ENCODE peak calls at places on chromosomes 16 and 17, in eight cellular contexts. W is A549, J is AG04450, B is ascending aorta, A is retinal pigment epithelial cell, E is Calu3, T is cardiac fibroblast, R is progenitor cell of endocrine pancreas. F is an unnamed sample.

GRCh38 chr17:75250009-75250471 is 11.4 kb downstream of the GGA3 start:
- DNase-seq in W (no peak), J (no peak), B (no peak), A (no peak), E (peak; percentile 37), T (peak; percentile 69), R (no peak), F (peak; percentile 82)

GRCh38 chr17:6507535-6507934 is 48.8 kb downstream of the PITPNM3 start:
- DNase-seq in W (peak; percentile 92), J (peak; percentile 47), B (no peak), A (peak; percentile 48), E (peak; percentile 64), T (peak; percentile 88), R (no peak), F (no peak)

GRCh38 chr17:1122681-1123396 is 56.9 kb downstream of the ABR start:
- DNase-seq in W (peak; percentile 91), J (peak; percentile 23), B (no peak), A (no peak), E (peak; percentile 88), T (peak; percentile 81), R (peak; percentile 74), F (peak; percentile 92)

GRCh38 chr16:19771796-19772195 is 53.7 kb downstream of the IQCK start:
- DNase-seq in W (no peak), J (no peak), B (no peak), A (no peak), E (no peak), T (no peak), R (no peak), F (no peak)

GRCh38 chr17:71494456-71494855 is 626.4 kb upstream of the SOX9 start:
- DNase-seq in W (no peak), J (no peak), B (no peak), A (peak; percentile 48), E (no peak), T (no peak), R (no peak), F (no peak)

GRCh38 chr17:45190503-45191282 is 29.0 kb downstream of the HEXIM2 start:
- DNase-seq in W (no peak), J (no peak), B (no peak), A (no peak), E (peak; percentile 28), T (no peak), R (no peak), F (no peak)

GRCh38 chr16:85149776-85150175 is 37.5 kb upstream of the CIBAR2 start:
- DNase-seq in W (no peak), J (no peak), B (no peak), A (no peak), E (no peak), T (no peak), R (no peak), F (no peak)

GRCh38 chr16:29806641-29807425 is 504 bp downstream of the MAZ start:
- DNase-seq in W (no peak), J (no peak), B (no peak), A (no peak), E (peak; percentile 75), T (no peak), R (no peak), F (no peak)

GRCh38 chr17:82978765-82979349 is 100.6 kb upstream of the METRNL start:
- DNase-seq in W (no peak), J (no peak), B (no peak), A (no peak), E (no peak), T (no peak), R (no peak), F (peak; percentile 77)

GRCh38 chr17:78999056-78999768 is 10.4 kb downstream of the CANT1 start:
- DNase-seq in W (no peak), J (no peak), B (no peak), A (no peak), E (no peak), T (no peak), R (no peak), F (no peak)

GRCh38 chr16:57245472-57246113 is 534 bp downstream of the ARL2BP start:
- DNase-seq in W (peak; percentile 49), J (no peak), B (no peak), A (no peak), E (no peak), T (no peak), R (no peak), F (peak; percentile 64)

GRCh38 chr16:65318138-65318537 is 196.3 kb upstream of the CDH11 start:
- DNase-seq in W (no peak), J (no peak), B (no peak), A (no peak), E (no peak), T (no peak), R (no peak), F (no peak)

GRCh38 chr17:9890124-9890523 is 14.9 kb downstream of the RCVRN start:
- DNase-seq in W (peak; percentile 52), J (no peak), B (no peak), A (no peak), E (peak; percentile 37), T (peak; percentile 29), R (peak; percentile 20), F (peak; percentile 75)

GRCh38 chr16:10335681-10336080 is 50.2 kb upstream of the ATF7IP2 start:
- DNase-seq in W (no peak), J (no peak), B (no peak), A (no peak), E (no peak), T (no peak), R (no peak), F (no peak)
- TF ChIP-seq CTCF in W (no peak), J (no peak), B (no peak), A (no peak), E (no peak), T (no peak), R (no peak), F (no peak)

GRCh38 chr16:82630688-82631087 is 3.9 kb downstream of the CDH13 start:
- DNase-seq in W (no peak), J (no peak), B (no peak), A (no peak), E (no peak), T (peak; percentile 59), R (no peak), F (no peak)
- TF ChIP-seq CTCF in W (peak; percentile 26), J (peak; percentile 49), B (no peak), A (peak; percentile 46), E (no peak), T (peak; percentile 28), R (peak; percentile 23), F (no peak)

GRCh38 chr16:54935411-54936085 is 4.9 kb downstream of the IRX5 start:
- DNase-seq in W (no peak), J (no peak), B (no peak), A (no peak), E (no peak), T (no peak), R (no peak), F (no peak)

GRCh38 chr16:54933281-54934150 is 2.9 kb downstream of the IRX5 start:
- DNase-seq in W (no peak), J (no peak), B (no peak), A (no peak), E (no peak), T (no peak), R (no peak), F (no peak)

GRCh38 chr16:54936086-54936978 is 5.7 kb downstream of the IRX5 start:
- DNase-seq in W (no peak), J (no peak), B (no peak), A (no peak), E (no peak), T (peak; percentile 32), R (peak; percentile 39), F (peak; percentile 42)

GRCh38 chr16:54932737-54933254 is 2.1 kb downstream of the IRX5 start:
- DNase-seq in W (no peak), J (no peak), B (no peak), A (no peak), E (no peak), T (no peak), R (no peak), F (peak; percentile 14)

GRCh38 chr16:54934536-54935410 is 4.1 kb downstream of the IRX5 start:
- DNase-seq in W (no peak), J (no peak), B (no peak), A (no peak), E (no peak), T (no peak), R (peak; percentile 34), F (peak; percentile 39)
- TF ChIP-seq CTCF in W (no peak), J (no peak), B (no peak), A (no peak), E (no peak), T (no peak), R (peak; percentile 58), F (no peak)

GRCh38 chr17:76671912-76672262 is 28.3 kb upstream of the ST6GALNAC1 start:
- DNase-seq in W (no peak), J (no peak), B (no peak), A (no peak), E (no peak), T (no peak), R (no peak), F (no peak)
- TF ChIP-seq CTCF in W (no peak), J (no peak), B (no peak), A (no peak), E (no peak), T (no peak), R (no peak), F (no peak)

GRCh38 chr17:30970757-30971567 is at the start of gene RNF135:
- DNase-seq in W (peak; percentile 95), J (peak; percentile 59), B (peak; percentile 37), A (peak; percentile 68), E (peak; percentile 85), T (peak; percentile 91), R (peak; percentile 66), F (peak; percentile 86)
- TF ChIP-seq CTCF in W (no peak), J (peak; percentile 25), B (no peak), A (no peak), E (peak; percentile 39), T (peak; percentile 5), R (peak; percentile 44), F (no peak)

GRCh38 chr16:50133214-50133613 is 19.9 kb upstream of the TENT4B start:
- DNase-seq in W (no peak), J (no peak), B (no peak), A (no peak), E (no peak), T (no peak), R (no peak), F (no peak)
- TF ChIP-seq CTCF in W (no peak), J (no peak), B (no peak), A (no peak), E (no peak), T (no peak), R (no peak), F (no peak)

GRCh38 chr17:34562387-34562786 is 17.0 kb upstream of the TMEM132E start:
- DNase-seq in W (no peak), J (no peak), B (no peak), A (no peak), E (peak; percentile 13), T (no peak), R (no peak), F (no peak)
- TF ChIP-seq CTCF in W (peak; percentile 5), J (peak; percentile 43), B (no peak), A (peak; percentile 54), E (no peak), T (peak; percentile 30), R (peak; percentile 56), F (no peak)

F was measured in GM13976.